ENCODE peak calls at places on chromosomes 16 and 17, in eight cellular contexts. One of them, this sample, is unnamed.
A peak's percentile ranks its signal among the peaks of the same experiment; 100 is the strongest.

GRCh38 chr17:67942810-67943209 is 53.5 kb downstream of the C17orf58 start:
- DNase-seq in adrenal gland: no peak
- DNase-seq in transverse colon: no peak
- DNase-seq in stimulated activated CD4-positive, alpha-beta T cell treated with anti-CD3 and anti-CD28 coated beads, Interleukin-1b, Interleukin-23, amount 100 ng/mL, for 4 hours: no peak
- DNase-seq in stimulated activated CD8-positive, alpha-beta memory T cell treated with anti-CD3 and anti-CD28 coated beads, Interleukin-12 subunit alpha, Interleukin-12 subunit beta, amount 100 ng/mL, for 4 hours: no peak
- DNase-seq in GM10248: no peak
- DNase-seq in body of pancreas: no peak
- DNase-seq in AG09319: no peak
- DNase-seq in this sample: no peak

GRCh38 chr17:42682400-42683384 is at the start of gene CNTNAP1:
- DNase-seq in stimulated activated CD4-positive, alpha-beta T cell treated with anti-CD3 and anti-CD28 coated beads, Interleukin-1b, Interleukin-23, amount 100 ng/mL, for 4 hours: no peak
- DNase-seq in transverse colon: peak; percentile 68
- DNase-seq in GM10248: peak; percentile 76
- DNase-seq in AG09319: no peak
- DNase-seq in body of pancreas: peak; percentile 40
- DNase-seq in stimulated activated CD8-positive, alpha-beta memory T cell treated with anti-CD3 and anti-CD28 coated beads, Interleukin-12 subunit alpha, Interleukin-12 subunit beta, amount 100 ng/mL, for 4 hours: no peak
- DNase-seq in adrenal gland: peak; percentile 64
- DNase-seq in this sample: peak; percentile 32

GRCh38 chr17:57911834-57912673 is 43.2 kb downstream of the CUEDC1 start:
- DNase-seq in AG09319: no peak
- DNase-seq in GM10248: no peak
- DNase-seq in stimulated activated CD8-positive, alpha-beta memory T cell treated with anti-CD3 and anti-CD28 coated beads, Interleukin-12 subunit alpha, Interleukin-12 subunit beta, amount 100 ng/mL, for 4 hours: no peak
- DNase-seq in stimulated activated CD4-positive, alpha-beta T cell treated with anti-CD3 and anti-CD28 coated beads, Interleukin-1b, Interleukin-23, amount 100 ng/mL, for 4 hours: no peak
- DNase-seq in adrenal gland: peak; percentile 90
- DNase-seq in body of pancreas: peak; percentile 99
- DNase-seq in transverse colon: peak; percentile 92
- DNase-seq in this sample: no peak

GRCh38 chr17:8746501-8747236 is 2.0 kb upstream of the CCDC42 start:
- DNase-seq in stimulated activated CD8-positive, alpha-beta memory T cell treated with anti-CD3 and anti-CD28 coated beads, Interleukin-12 subunit alpha, Interleukin-12 subunit beta, amount 100 ng/mL, for 4 hours: no peak
- DNase-seq in body of pancreas: no peak
- DNase-seq in AG09319: no peak
- DNase-seq in stimulated activated CD4-positive, alpha-beta T cell treated with anti-CD3 and anti-CD28 coated beads, Interleukin-1b, Interleukin-23, amount 100 ng/mL, for 4 hours: no peak
- DNase-seq in transverse colon: no peak
- DNase-seq in adrenal gland: no peak
- DNase-seq in GM10248: no peak
- DNase-seq in this sample: no peak

GRCh38 chr17:2949469-2950044 is 113.8 kb downstream of the OR1D5 start:
- DNase-seq in AG09319: no peak
- DNase-seq in GM10248: no peak
- DNase-seq in body of pancreas: no peak
- DNase-seq in transverse colon: peak; percentile 78
- DNase-seq in stimulated activated CD4-positive, alpha-beta T cell treated with anti-CD3 and anti-CD28 coated beads, Interleukin-1b, Interleukin-23, amount 100 ng/mL, for 4 hours: no peak
- DNase-seq in adrenal gland: peak; percentile 89
- DNase-seq in stimulated activated CD8-positive, alpha-beta memory T cell treated with anti-CD3 and anti-CD28 coated beads, Interleukin-12 subunit alpha, Interleukin-12 subunit beta, amount 100 ng/mL, for 4 hours: no peak
- DNase-seq in this sample: no peak

GRCh38 chr17:57342141-57342540 is 85.8 kb downstream of the MSI2 start:
- DNase-seq in stimulated activated CD8-positive, alpha-beta memory T cell treated with anti-CD3 and anti-CD28 coated beads, Interleukin-12 subunit alpha, Interleukin-12 subunit beta, amount 100 ng/mL, for 4 hours: no peak
- DNase-seq in AG09319: no peak
- DNase-seq in body of pancreas: no peak
- DNase-seq in transverse colon: no peak
- DNase-seq in GM10248: no peak
- DNase-seq in stimulated activated CD4-positive, alpha-beta T cell treated with anti-CD3 and anti-CD28 coated beads, Interleukin-1b, Interleukin-23, amount 100 ng/mL, for 4 hours: no peak
- DNase-seq in adrenal gland: no peak
- DNase-seq in this sample: no peak

GRCh38 chr16:1776672-1776955 is 3.7 kb upstream of the MRPS34 start:
- DNase-seq in stimulated activated CD4-positive, alpha-beta T cell treated with anti-CD3 and anti-CD28 coated beads, Interleukin-1b, Interleukin-23, amount 100 ng/mL, for 4 hours: no peak
- DNase-seq in body of pancreas: no peak
- DNase-seq in GM10248: no peak
- DNase-seq in AG09319: no peak
- DNase-seq in stimulated activated CD8-positive, alpha-beta memory T cell treated with anti-CD3 and anti-CD28 coated beads, Interleukin-12 subunit alpha, Interleukin-12 subunit beta, amount 100 ng/mL, for 4 hours: no peak
- DNase-seq in adrenal gland: no peak
- DNase-seq in transverse colon: peak; percentile 8
- DNase-seq in this sample: no peak

GRCh38 chr17:27477050-27477647 is 20.9 kb downstream of the KSR1 start:
- DNase-seq in body of pancreas: no peak
- DNase-seq in GM10248: no peak
- DNase-seq in transverse colon: no peak
- DNase-seq in adrenal gland: no peak
- DNase-seq in stimulated activated CD8-positive, alpha-beta memory T cell treated with anti-CD3 and anti-CD28 coated beads, Interleukin-12 subunit alpha, Interleukin-12 subunit beta, amount 100 ng/mL, for 4 hours: no peak
- DNase-seq in stimulated activated CD4-positive, alpha-beta T cell treated with anti-CD3 and anti-CD28 coated beads, Interleukin-1b, Interleukin-23, amount 100 ng/mL, for 4 hours: no peak
- DNase-seq in AG09319: no peak
- DNase-seq in this sample: no peak

GRCh38 chr16:85329059-85329812 is 217.0 kb upstream of the CIBAR2 start:
- DNase-seq in adrenal gland: no peak
- DNase-seq in transverse colon: peak; percentile 68
- DNase-seq in GM10248: no peak
- DNase-seq in stimulated activated CD4-positive, alpha-beta T cell treated with anti-CD3 and anti-CD28 coated beads, Interleukin-1b, Interleukin-23, amount 100 ng/mL, for 4 hours: no peak
- DNase-seq in AG09319: no peak
- DNase-seq in stimulated activated CD8-positive, alpha-beta memory T cell treated with anti-CD3 and anti-CD28 coated beads, Interleukin-12 subunit alpha, Interleukin-12 subunit beta, amount 100 ng/mL, for 4 hours: no peak
- DNase-seq in body of pancreas: no peak
- DNase-seq in this sample: no peak

GRCh38 chr17:70405492-70406220 is 236.3 kb downstream of the KCNJ2 start:
- DNase-seq in stimulated activated CD4-positive, alpha-beta T cell treated with anti-CD3 and anti-CD28 coated beads, Interleukin-1b, Interleukin-23, amount 100 ng/mL, for 4 hours: no peak
- DNase-seq in stimulated activated CD8-positive, alpha-beta memory T cell treated with anti-CD3 and anti-CD28 coated beads, Interleukin-12 subunit alpha, Interleukin-12 subunit beta, amount 100 ng/mL, for 4 hours: no peak
- DNase-seq in adrenal gland: no peak
- DNase-seq in GM10248: no peak
- DNase-seq in transverse colon: no peak
- DNase-seq in body of pancreas: no peak
- DNase-seq in AG09319: peak; percentile 65
- DNase-seq in this sample: peak; percentile 55

GRCh38 chr17:47208744-47209488 is at the start of gene MYL4:
- DNase-seq in GM10248: no peak
- DNase-seq in adrenal gland: no peak
- DNase-seq in AG09319: no peak
- DNase-seq in transverse colon: no peak
- DNase-seq in body of pancreas: no peak
- DNase-seq in stimulated activated CD4-positive, alpha-beta T cell treated with anti-CD3 and anti-CD28 coated beads, Interleukin-1b, Interleukin-23, amount 100 ng/mL, for 4 hours: no peak
- DNase-seq in stimulated activated CD8-positive, alpha-beta memory T cell treated with anti-CD3 and anti-CD28 coated beads, Interleukin-12 subunit alpha, Interleukin-12 subunit beta, amount 100 ng/mL, for 4 hours: no peak
- DNase-seq in this sample: no peak

GRCh38 chr17:28563475-28563874 is 7.8 kb downstream of the PIGS start:
- DNase-seq in GM10248: no peak
- DNase-seq in stimulated activated CD8-positive, alpha-beta memory T cell treated with anti-CD3 and anti-CD28 coated beads, Interleukin-12 subunit alpha, Interleukin-12 subunit beta, amount 100 ng/mL, for 4 hours: no peak
- DNase-seq in transverse colon: no peak
- DNase-seq in body of pancreas: no peak
- DNase-seq in stimulated activated CD4-positive, alpha-beta T cell treated with anti-CD3 and anti-CD28 coated beads, Interleukin-1b, Interleukin-23, amount 100 ng/mL, for 4 hours: no peak
- DNase-seq in AG09319: no peak
- DNase-seq in adrenal gland: no peak
- DNase-seq in this sample: peak; percentile 27

GRCh38 chr17:65393514-65393913 is 167.9 kb downstream of the AXIN2 start:
- DNase-seq in AG09319: no peak
- DNase-seq in GM10248: no peak
- DNase-seq in body of pancreas: no peak
- DNase-seq in adrenal gland: no peak
- DNase-seq in stimulated activated CD4-positive, alpha-beta T cell treated with anti-CD3 and anti-CD28 coated beads, Interleukin-1b, Interleukin-23, amount 100 ng/mL, for 4 hours: no peak
- DNase-seq in transverse colon: no peak
- DNase-seq in stimulated activated CD8-positive, alpha-beta memory T cell treated with anti-CD3 and anti-CD28 coated beads, Interleukin-12 subunit alpha, Interleukin-12 subunit beta, amount 100 ng/mL, for 4 hours: no peak
- DNase-seq in this sample: no peak

GRCh38 chr16:23829454-23829853 is 6.3 kb upstream of the PRKCB start:
- DNase-seq in AG09319: no peak
- DNase-seq in adrenal gland: no peak
- DNase-seq in GM10248: no peak
- DNase-seq in body of pancreas: no peak
- DNase-seq in stimulated activated CD4-positive, alpha-beta T cell treated with anti-CD3 and anti-CD28 coated beads, Interleukin-1b, Interleukin-23, amount 100 ng/mL, for 4 hours: no peak
- DNase-seq in stimulated activated CD8-positive, alpha-beta memory T cell treated with anti-CD3 and anti-CD28 coated beads, Interleukin-12 subunit alpha, Interleukin-12 subunit beta, amount 100 ng/mL, for 4 hours: no peak
- DNase-seq in transverse colon: no peak
- DNase-seq in this sample: no peak

GRCh38 chr16:50244504-50245416 is 21.6 kb upstream of the ADCY7 start:
- DNase-seq in body of pancreas: no peak
- DNase-seq in transverse colon: no peak
- DNase-seq in GM10248: no peak
- DNase-seq in adrenal gland: no peak
- DNase-seq in stimulated activated CD8-positive, alpha-beta memory T cell treated with anti-CD3 and anti-CD28 coated beads, Interleukin-12 subunit alpha, Interleukin-12 subunit beta, amount 100 ng/mL, for 4 hours: no peak
- DNase-seq in stimulated activated CD4-positive, alpha-beta T cell treated with anti-CD3 and anti-CD28 coated beads, Interleukin-1b, Interleukin-23, amount 100 ng/mL, for 4 hours: no peak
- DNase-seq in AG09319: no peak
- DNase-seq in this sample: no peak

GRCh38 chr17:66737524-66737923 is 97.4 kb upstream of the CACNG5 start:
- DNase-seq in adrenal gland: no peak
- DNase-seq in stimulated activated CD4-positive, alpha-beta T cell treated with anti-CD3 and anti-CD28 coated beads, Interleukin-1b, Interleukin-23, amount 100 ng/mL, for 4 hours: no peak
- DNase-seq in AG09319: peak; percentile 35
- DNase-seq in GM10248: no peak
- DNase-seq in stimulated activated CD8-positive, alpha-beta memory T cell treated with anti-CD3 and anti-CD28 coated beads, Interleukin-12 subunit alpha, Interleukin-12 subunit beta, amount 100 ng/mL, for 4 hours: no peak
- DNase-seq in transverse colon: no peak
- DNase-seq in body of pancreas: peak; percentile 43
- DNase-seq in this sample: peak; percentile 30

GRCh38 chr17:65447823-65448222 is 113.6 kb downstream of the AXIN2 start:
- DNase-seq in adrenal gland: no peak
- DNase-seq in stimulated activated CD8-positive, alpha-beta memory T cell treated with anti-CD3 and anti-CD28 coated beads, Interleukin-12 subunit alpha, Interleukin-12 subunit beta, amount 100 ng/mL, for 4 hours: no peak
- DNase-seq in GM10248: no peak
- DNase-seq in body of pancreas: no peak
- DNase-seq in AG09319: no peak
- DNase-seq in transverse colon: no peak
- DNase-seq in stimulated activated CD4-positive, alpha-beta T cell treated with anti-CD3 and anti-CD28 coated beads, Interleukin-1b, Interleukin-23, amount 100 ng/mL, for 4 hours: no peak
- DNase-seq in this sample: no peak

GRCh38 chr17:78658281-78658785 is 81.1 kb upstream of the DNAH17 start:
- DNase-seq in stimulated activated CD4-positive, alpha-beta T cell treated with anti-CD3 and anti-CD28 coated beads, Interleukin-1b, Interleukin-23, amount 100 ng/mL, for 4 hours: no peak
- DNase-seq in stimulated activated CD8-positive, alpha-beta memory T cell treated with anti-CD3 and anti-CD28 coated beads, Interleukin-12 subunit alpha, Interleukin-12 subunit beta, amount 100 ng/mL, for 4 hours: no peak
- DNase-seq in AG09319: peak; percentile 8
- DNase-seq in transverse colon: no peak
- DNase-seq in adrenal gland: no peak
- DNase-seq in body of pancreas: no peak
- DNase-seq in GM10248: no peak
- DNase-seq in this sample: no peak

GRCh38 chr17:48841395-48841831 is 10.6 kb downstream of the CALCOCO2 start:
- DNase-seq in AG09319: no peak
- DNase-seq in GM10248: peak; percentile 72
- DNase-seq in transverse colon: no peak
- DNase-seq in body of pancreas: peak; percentile 7
- DNase-seq in stimulated activated CD4-positive, alpha-beta T cell treated with anti-CD3 and anti-CD28 coated beads, Interleukin-1b, Interleukin-23, amount 100 ng/mL, for 4 hours: no peak
- DNase-seq in adrenal gland: no peak
- DNase-seq in stimulated activated CD8-positive, alpha-beta memory T cell treated with anti-CD3 and anti-CD28 coated beads, Interleukin-12 subunit alpha, Interleukin-12 subunit beta, amount 100 ng/mL, for 4 hours: no peak
- DNase-seq in this sample: peak; percentile 51

GRCh38 chr16:84223456-84223855 is 16.4 kb downstream of the KCNG4 start:
- DNase-seq in GM10248: no peak
- DNase-seq in transverse colon: no peak
- DNase-seq in adrenal gland: no peak
- DNase-seq in body of pancreas: no peak
- DNase-seq in stimulated activated CD4-positive, alpha-beta T cell treated with anti-CD3 and anti-CD28 coated beads, Interleukin-1b, Interleukin-23, amount 100 ng/mL, for 4 hours: no peak
- DNase-seq in AG09319: no peak
- DNase-seq in stimulated activated CD8-positive, alpha-beta memory T cell treated with anti-CD3 and anti-CD28 coated beads, Interleukin-12 subunit alpha, Interleukin-12 subunit beta, amount 100 ng/mL, for 4 hours: no peak
- DNase-seq in this sample: no peak

GRCh38 chr17:73489333-73489732 is 154.9 kb downstream of the SDK2 start:
- DNase-seq in AG09319: no peak
- DNase-seq in transverse colon: no peak
- DNase-seq in stimulated activated CD4-positive, alpha-beta T cell treated with anti-CD3 and anti-CD28 coated beads, Interleukin-1b, Interleukin-23, amount 100 ng/mL, for 4 hours: no peak
- DNase-seq in stimulated activated CD8-positive, alpha-beta memory T cell treated with anti-CD3 and anti-CD28 coated beads, Interleukin-12 subunit alpha, Interleukin-12 subunit beta, amount 100 ng/mL, for 4 hours: no peak
- DNase-seq in adrenal gland: no peak
- DNase-seq in body of pancreas: no peak
- DNase-seq in GM10248: no peak
- DNase-seq in this sample: no peak

GRCh38 chr17:41547921-41548843 is 20.1 kb upstream of the KRT19 start:
- DNase-seq in stimulated activated CD8-positive, alpha-beta memory T cell treated with anti-CD3 and anti-CD28 coated beads, Interleukin-12 subunit alpha, Interleukin-12 subunit beta, amount 100 ng/mL, for 4 hours: peak; percentile 41
- DNase-seq in body of pancreas: peak; percentile 46
- DNase-seq in GM10248: no peak
- DNase-seq in stimulated activated CD4-positive, alpha-beta T cell treated with anti-CD3 and anti-CD28 coated beads, Interleukin-1b, Interleukin-23, amount 100 ng/mL, for 4 hours: peak; percentile 48
- DNase-seq in AG09319: peak; percentile 92
- DNase-seq in transverse colon: peak; percentile 68
- DNase-seq in adrenal gland: peak; percentile 88
- DNase-seq in this sample: peak; percentile 93

GRCh38 chr16:57624806-57625500 is 3.5 kb upstream of the ADGRG1 start:
- DNase-seq in GM10248: no peak
- DNase-seq in AG09319: no peak
- DNase-seq in transverse colon: no peak
- DNase-seq in stimulated activated CD4-positive, alpha-beta T cell treated with anti-CD3 and anti-CD28 coated beads, Interleukin-1b, Interleukin-23, amount 100 ng/mL, for 4 hours: no peak
- DNase-seq in stimulated activated CD8-positive, alpha-beta memory T cell treated with anti-CD3 and anti-CD28 coated beads, Interleukin-12 subunit alpha, Interleukin-12 subunit beta, amount 100 ng/mL, for 4 hours: no peak
- DNase-seq in body of pancreas: no peak
- DNase-seq in adrenal gland: peak; percentile 71
- DNase-seq in this sample: no peak

GRCh38 chr16:55513616-55514015 is 4.7 kb downstream of the LPCAT2 start:
- DNase-seq in stimulated activated CD8-positive, alpha-beta memory T cell treated with anti-CD3 and anti-CD28 coated beads, Interleukin-12 subunit alpha, Interleukin-12 subunit beta, amount 100 ng/mL, for 4 hours: no peak
- DNase-seq in AG09319: no peak
- DNase-seq in GM10248: no peak
- DNase-seq in body of pancreas: no peak
- DNase-seq in transverse colon: no peak
- DNase-seq in stimulated activated CD4-positive, alpha-beta T cell treated with anti-CD3 and anti-CD28 coated beads, Interleukin-1b, Interleukin-23, amount 100 ng/mL, for 4 hours: no peak
- DNase-seq in adrenal gland: no peak
- DNase-seq in this sample: no peak

GRCh38 chr16:20879175-20880053 is 20.7 kb downstream of the DCUN1D3 start:
- DNase-seq in body of pancreas: no peak
- DNase-seq in GM10248: peak; percentile 40
- DNase-seq in stimulated activated CD4-positive, alpha-beta T cell treated with anti-CD3 and anti-CD28 coated beads, Interleukin-1b, Interleukin-23, amount 100 ng/mL, for 4 hours: no peak
- DNase-seq in AG09319: no peak
- DNase-seq in stimulated activated CD8-positive, alpha-beta memory T cell treated with anti-CD3 and anti-CD28 coated beads, Interleukin-12 subunit alpha, Interleukin-12 subunit beta, amount 100 ng/mL, for 4 hours: no peak
- DNase-seq in transverse colon: no peak
- DNase-seq in adrenal gland: no peak
- DNase-seq in this sample: no peak

GRCh38 chr17:30230596-30231125 is 4.8 kb downstream of the SLC6A4 start:
- DNase-seq in adrenal gland: no peak
- DNase-seq in transverse colon: no peak
- DNase-seq in GM10248: no peak
- DNase-seq in stimulated activated CD4-positive, alpha-beta T cell treated with anti-CD3 and anti-CD28 coated beads, Interleukin-1b, Interleukin-23, amount 100 ng/mL, for 4 hours: no peak
- DNase-seq in AG09319: no peak
- DNase-seq in body of pancreas: no peak
- DNase-seq in stimulated activated CD8-positive, alpha-beta memory T cell treated with anti-CD3 and anti-CD28 coated beads, Interleukin-12 subunit alpha, Interleukin-12 subunit beta, amount 100 ng/mL, for 4 hours: no peak
- DNase-seq in this sample: no peak

GRCh38 chr17:45236002-45236606 is 14.4 kb downstream of the FMNL1 start:
- DNase-seq in stimulated activated CD8-positive, alpha-beta memory T cell treated with anti-CD3 and anti-CD28 coated beads, Interleukin-12 subunit alpha, Interleukin-12 subunit beta, amount 100 ng/mL, for 4 hours: no peak
- DNase-seq in stimulated activated CD4-positive, alpha-beta T cell treated with anti-CD3 and anti-CD28 coated beads, Interleukin-1b, Interleukin-23, amount 100 ng/mL, for 4 hours: no peak
- DNase-seq in GM10248: no peak
- DNase-seq in transverse colon: no peak
- DNase-seq in body of pancreas: no peak
- DNase-seq in adrenal gland: no peak
- DNase-seq in AG09319: no peak
- DNase-seq in this sample: no peak

GRCh38 chr16:1688807-1689560 is 10.9 kb downstream of the JPT2 start:
- DNase-seq in body of pancreas: peak; percentile 75
- DNase-seq in adrenal gland: no peak
- DNase-seq in GM10248: no peak
- DNase-seq in transverse colon: no peak
- DNase-seq in stimulated activated CD4-positive, alpha-beta T cell treated with anti-CD3 and anti-CD28 coated beads, Interleukin-1b, Interleukin-23, amount 100 ng/mL, for 4 hours: no peak
- DNase-seq in AG09319: no peak
- DNase-seq in stimulated activated CD8-positive, alpha-beta memory T cell treated with anti-CD3 and anti-CD28 coated beads, Interleukin-12 subunit alpha, Interleukin-12 subunit beta, amount 100 ng/mL, for 4 hours: no peak
- DNase-seq in this sample: no peak

GRCh38 chr16:81659249-81659648 is 119.8 kb upstream of the PLCG2 start:
- DNase-seq in AG09319: no peak
- DNase-seq in GM10248: no peak
- DNase-seq in adrenal gland: no peak
- DNase-seq in transverse colon: no peak
- DNase-seq in stimulated activated CD4-positive, alpha-beta T cell treated with anti-CD3 and anti-CD28 coated beads, Interleukin-1b, Interleukin-23, amount 100 ng/mL, for 4 hours: no peak
- DNase-seq in stimulated activated CD8-positive, alpha-beta memory T cell treated with anti-CD3 and anti-CD28 coated beads, Interleukin-12 subunit alpha, Interleukin-12 subunit beta, amount 100 ng/mL, for 4 hours: no peak
- DNase-seq in body of pancreas: no peak
- DNase-seq in this sample: no peak

GRCh38 chr16:7171151-7171550 is 161.5 kb upstream of the RBFOX1 start:
- DNase-seq in stimulated activated CD4-positive, alpha-beta T cell treated with anti-CD3 and anti-CD28 coated beads, Interleukin-1b, Interleukin-23, amount 100 ng/mL, for 4 hours: no peak
- DNase-seq in adrenal gland: no peak
- DNase-seq in GM10248: no peak
- DNase-seq in body of pancreas: no peak
- DNase-seq in AG09319: no peak
- DNase-seq in transverse colon: no peak
- DNase-seq in stimulated activated CD8-positive, alpha-beta memory T cell treated with anti-CD3 and anti-CD28 coated beads, Interleukin-12 subunit alpha, Interleukin-12 subunit beta, amount 100 ng/mL, for 4 hours: no peak
- DNase-seq in this sample: no peak

GRCh38 chr16:30588651-30589050 is 3.2 kb upstream of the ZNF785 start:
- DNase-seq in stimulated activated CD4-positive, alpha-beta T cell treated with anti-CD3 and anti-CD28 coated beads, Interleukin-1b, Interleukin-23, amount 100 ng/mL, for 4 hours: no peak
- DNase-seq in body of pancreas: no peak
- DNase-seq in adrenal gland: no peak
- DNase-seq in GM10248: no peak
- DNase-seq in transverse colon: no peak
- DNase-seq in AG09319: no peak
- DNase-seq in stimulated activated CD8-positive, alpha-beta memory T cell treated with anti-CD3 and anti-CD28 coated beads, Interleukin-12 subunit alpha, Interleukin-12 subunit beta, amount 100 ng/mL, for 4 hours: no peak
- DNase-seq in this sample: no peak

GRCh38 chr17:43814026-43814425 is 18.9 kb downstream of the MPP3 start:
- DNase-seq in transverse colon: no peak
- DNase-seq in body of pancreas: peak; percentile 9
- DNase-seq in stimulated activated CD8-positive, alpha-beta memory T cell treated with anti-CD3 and anti-CD28 coated beads, Interleukin-12 subunit alpha, Interleukin-12 subunit beta, amount 100 ng/mL, for 4 hours: no peak
- DNase-seq in adrenal gland: no peak
- DNase-seq in AG09319: no peak
- DNase-seq in stimulated activated CD4-positive, alpha-beta T cell treated with anti-CD3 and anti-CD28 coated beads, Interleukin-1b, Interleukin-23, amount 100 ng/mL, for 4 hours: no peak
- DNase-seq in GM10248: no peak
- DNase-seq in this sample: no peak

GRCh38 chr17:19876524-19877161 is 8.9 kb upstream of the ULK2 start:
- DNase-seq in stimulated activated CD4-positive, alpha-beta T cell treated with anti-CD3 and anti-CD28 coated beads, Interleukin-1b, Interleukin-23, amount 100 ng/mL, for 4 hours: no peak
- DNase-seq in transverse colon: peak; percentile 33
- DNase-seq in stimulated activated CD8-positive, alpha-beta memory T cell treated with anti-CD3 and anti-CD28 coated beads, Interleukin-12 subunit alpha, Interleukin-12 subunit beta, amount 100 ng/mL, for 4 hours: no peak
- DNase-seq in body of pancreas: peak; percentile 14
- DNase-seq in GM10248: no peak
- DNase-seq in AG09319: no peak
- DNase-seq in adrenal gland: peak; percentile 54
- DNase-seq in this sample: no peak

GRCh38 chr17:12415031-12415430 is 250.7 kb upstream of the MYOCD start:
- DNase-seq in AG09319: no peak
- DNase-seq in body of pancreas: no peak
- DNase-seq in stimulated activated CD4-positive, alpha-beta T cell treated with anti-CD3 and anti-CD28 coated beads, Interleukin-1b, Interleukin-23, amount 100 ng/mL, for 4 hours: no peak
- DNase-seq in transverse colon: no peak
- DNase-seq in GM10248: no peak
- DNase-seq in adrenal gland: no peak
- DNase-seq in stimulated activated CD8-positive, alpha-beta memory T cell treated with anti-CD3 and anti-CD28 coated beads, Interleukin-12 subunit alpha, Interleukin-12 subunit beta, amount 100 ng/mL, for 4 hours: no peak
- DNase-seq in this sample: peak; percentile 23

This sample was measured in GM04503.